ENCODE peak calls at places on chromosomes 5 and 9, in five cellular contexts. J is kidney epithelial cell, Z is H1, U is transverse colon, A is heart left ventricle. E is an unnamed sample. For H3K36me3, the result is how much of the 10 kb centered on the place peaks cover.

GRCh38 chr5:135709998-135710670 is 124.3 kb upstream of the SLC25A48 start:
- DNase-seq in J (no peak), Z (no peak), U (no peak), A (no peak), E (no peak)

GRCh38 chr5:1723957-1724821 is 75.4 kb downstream of the MRPL36 start:
- DNase-seq in J (no peak), Z (peak), U (no peak), A (no peak), E (no peak)

GRCh38 chr5:148343049-148343413 is 7.7 kb downstream of the SPINK9 start:
- DNase-seq in J (no peak), Z (no peak), U (peak), A (no peak), E (peak)

GRCh38 chr9:76846307-76846706 is 59.6 kb downstream of the PRUNE2 start:
- DNase-seq in J (no peak), Z (no peak), U (no peak), A (no peak), E (no peak)

GRCh38 chr5:124665035-124665434 is 81.4 kb downstream of the ZNF608 start:
- DNase-seq in J (no peak), Z (no peak), U (no peak), A (no peak), E (no peak)

GRCh38 chr5:1660037-1660400 is 136.3 kb upstream of the LPCAT1 start:
- DNase-seq in J (no peak), Z (no peak), U (no peak), A (no peak), E (no peak)

GRCh38 chr5:144318011-144318410 is 147.3 kb downstream of the KCTD16 start:
- DNase-seq in J (no peak), Z (no peak), U (no peak), A (no peak), E (no peak)

GRCh38 chr9:105912868-105913516 is 218.7 kb downstream of the TMEM38B start:
- DNase-seq in J (no peak), Z (no peak), U (no peak), A (no peak), E (no peak)

GRCh38 chr5:93070938-93071337 is 510.1 kb downstream of the NR2F1-AS1 start:
- DNase-seq in J (no peak), Z (no peak), U (no peak), A (no peak), E (no peak)

GRCh38 chr5:27906911-27907590 is 868.7 kb upstream of the CDH9 start:
- DNase-seq in J (no peak), Z (no peak), U (no peak), A (no peak), E (no peak)

GRCh38 chr9:20848490-20848889 is 164.4 kb downstream of the FOCAD start:
- DNase-seq in J (no peak), Z (no peak), U (no peak), A (no peak), E (no peak)

GRCh38 chr9:24961787-24962186 is 416.1 kb upstream of the IZUMO3 start:
- DNase-seq in J (no peak), Z (no peak), U (no peak), A (no peak), E (no peak)

GRCh38 chr5:148855249-148856008 is 29.0 kb downstream of the ADRB2 start:
- DNase-seq in J (no peak), Z (no peak), U (no peak), A (no peak), E (peak)

GRCh38 chr9:121133104-121133816 is 58.5 kb downstream of the CNTRL start:
- DNase-seq in J (no peak), Z (peak), U (peak), A (no peak), E (no peak)

GRCh38 chr5:151772868-151773561 is 1.3 kb downstream of the G3BP1 start:
- DNase-seq in J (no peak), Z (no peak), U (no peak), A (no peak), E (no peak)

GRCh38 chr9:135196474-135196873 is 109.0 kb downstream of the OLFM1 start:
- DNase-seq in J (no peak), Z (no peak), U (no peak), A (no peak), E (no peak)
- H3K36me3 ChIP-seq in J (under half), Z (under half), U (under half), A (under half), E (under half)

DNA sequence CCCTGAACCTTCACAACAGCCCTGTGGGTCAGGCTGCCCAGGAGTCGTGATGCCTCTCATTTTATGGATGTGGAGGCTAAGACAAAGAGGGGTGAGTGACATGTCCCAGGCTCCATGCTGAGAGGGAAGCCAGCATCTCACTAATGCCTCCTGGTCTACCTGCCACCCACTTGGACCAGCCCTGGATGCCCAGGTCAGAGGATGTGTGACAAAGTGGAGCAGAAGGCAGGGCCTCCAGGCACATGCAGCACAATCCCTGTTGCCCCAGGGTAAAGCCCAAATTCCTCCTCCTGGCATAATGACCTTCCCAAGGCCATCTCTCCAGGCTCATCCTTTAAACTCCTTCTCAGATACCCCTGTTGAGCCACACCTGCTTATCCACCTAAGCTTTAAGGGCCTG is 51.4 kb upstream of the XPA start:
- DNase-seq in J (no peak), Z (no peak), U (no peak), A (no peak), E (no peak)
- H3K36me3 ChIP-seq in J (under half), Z (under half), U (under half), A (under half), E (under half)

GRCh38 chr9:34087370-34087769 is 38.7 kb upstream of the UBAP2 start:
- DNase-seq in J (no peak), Z (no peak), U (no peak), A (no peak), E (no peak)

GRCh38 chr9:34085581-34086500 is 37.2 kb upstream of the UBAP2 start:
- DNase-seq in J (no peak), Z (no peak), U (no peak), A (peak), E (peak)

GRCh38 chr9:34084562-34084961 is 35.9 kb upstream of the UBAP2 start:
- DNase-seq in J (no peak), Z (no peak), U (peak), A (peak), E (no peak)

GRCh38 chr9:34089311-34089710 is 37.2 kb downstream of the DCAF12 start:
- DNase-seq in J (no peak), Z (no peak), U (no peak), A (no peak), E (no peak)

DNA sequence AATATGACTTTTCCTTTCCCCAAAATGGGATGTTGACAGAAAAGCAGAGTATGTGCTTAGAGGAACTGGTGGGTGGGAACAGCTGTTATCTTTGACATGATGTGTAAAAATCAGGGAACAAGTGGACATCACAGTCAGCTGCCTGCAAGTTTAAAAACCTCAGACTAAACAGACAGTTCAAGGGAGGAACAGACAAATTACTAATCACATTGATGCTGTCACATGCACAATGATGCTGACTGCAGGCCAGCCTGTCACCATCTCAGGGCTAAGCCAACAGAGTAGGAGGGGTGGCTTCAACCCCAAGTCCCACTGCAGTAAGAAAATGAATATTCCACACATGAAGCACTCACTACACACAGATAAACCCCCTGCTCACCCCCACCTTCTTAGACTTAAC is 38.2 kb upstream of the UBAP2 start:
- DNase-seq in J (no peak), Z (no peak), U (no peak), A (no peak), E (no peak)
- H3K36me3 ChIP-seq in J (under half), Z (under half), U (under half), A (under half), E (under half)

DNA sequence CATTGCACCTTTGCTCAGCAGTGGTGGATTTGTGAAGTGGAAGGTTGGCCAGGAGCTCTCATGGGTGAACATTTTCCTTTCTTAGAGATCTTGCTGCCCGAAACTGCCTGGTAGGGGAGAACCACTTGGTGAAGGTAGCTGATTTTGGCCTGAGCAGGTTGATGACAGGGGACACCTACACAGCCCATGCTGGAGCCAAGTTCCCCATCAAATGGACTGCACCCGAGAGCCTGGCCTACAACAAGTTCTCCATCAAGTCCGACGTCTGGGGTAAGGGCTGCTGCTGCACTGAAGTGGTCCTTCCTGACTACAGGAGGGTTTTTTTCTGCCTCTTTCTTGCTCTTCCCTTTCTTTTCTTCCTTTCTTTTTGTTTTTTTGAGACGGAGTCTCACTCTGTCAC is 21.8 kb downstream of the QRFP start:
- DNase-seq in J (no peak), Z (no peak), U (no peak), A (no peak), E (no peak)
- H3K36me3 ChIP-seq in J (under half), Z (half or more), U (under half), A (under half), E (half or more)

DNA sequence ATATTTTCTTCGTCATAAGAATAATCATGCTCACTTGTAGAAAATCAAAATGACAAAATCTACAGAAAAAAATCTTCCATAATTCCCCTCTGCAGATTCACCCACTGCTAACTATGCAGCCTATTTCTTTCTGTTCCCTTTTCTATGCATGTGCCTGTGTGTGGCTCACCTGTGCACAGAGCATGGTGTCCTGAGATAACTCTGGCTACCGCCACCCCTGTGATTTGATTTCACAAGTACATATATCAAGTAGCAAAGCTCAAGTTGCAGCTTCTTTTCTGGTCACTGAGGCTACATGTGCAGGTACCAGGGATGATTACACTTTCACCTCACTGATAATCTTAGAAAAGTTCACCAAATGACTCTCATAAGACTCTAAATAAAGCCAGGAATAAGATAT is 18.4 kb upstream of the ISCA1 start:
- DNase-seq in J (no peak), Z (no peak), U (no peak), A (no peak), E (no peak)
- H3K36me3 ChIP-seq in J (under half), Z (half or more), U (under half), A (under half), E (under half)

GRCh38 chr5:150660108-150660831 is 781 bp upstream of the MYOZ3 start:
- DNase-seq in J (no peak), Z (no peak), U (no peak), A (no peak), E (no peak)

GRCh38 chr5:150656191-150657132 is 4.6 kb upstream of the MYOZ3 start:
- DNase-seq in J (no peak), Z (peak), U (peak), A (peak), E (peak)

GRCh38 chr5:150658699-150659265 is 2.3 kb upstream of the MYOZ3 start:
- DNase-seq in J (no peak), Z (no peak), U (no peak), A (no peak), E (no peak)

GRCh38 chr5:150659360-150660107 is 1.5 kb upstream of the MYOZ3 start:
- DNase-seq in J (no peak), Z (no peak), U (no peak), A (no peak), E (no peak)

GRCh38 chr5:150658121-150658520 is 2.9 kb upstream of the MYOZ3 start:
- DNase-seq in J (no peak), Z (no peak), U (peak), A (no peak), E (no peak)
- H3K36me3 ChIP-seq in J (under half), Z (under half), U (under half), A (under half), E (under half)

GRCh38 chr9:37769306-37769705 is 15.6 kb downstream of the EXOSC3 start:
- DNase-seq in J (no peak), Z (no peak), U (no peak), A (no peak), E (no peak)

GRCh38 chr9:37775216-37775919 is 9.5 kb downstream of the EXOSC3 start:
- DNase-seq in J (no peak), Z (no peak), U (no peak), A (no peak), E (no peak)

DNA sequence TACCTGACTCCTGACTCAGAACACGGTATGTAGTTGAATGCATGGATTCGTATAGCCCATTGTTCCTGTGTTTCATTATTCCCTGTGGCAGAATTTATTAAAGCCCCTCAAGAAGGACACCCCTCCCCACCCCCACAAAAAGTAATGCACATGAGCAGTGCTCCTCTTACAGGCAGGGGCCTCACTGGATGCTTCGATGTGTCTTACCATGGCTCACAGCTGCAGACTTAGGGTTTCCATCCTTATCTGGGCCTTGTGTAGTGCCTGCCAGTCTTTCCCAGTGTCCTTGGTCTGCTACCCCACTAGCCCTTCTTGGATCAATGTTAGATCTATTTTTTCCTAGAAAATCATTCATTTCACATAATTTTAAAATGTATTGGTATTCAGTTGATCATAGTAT is 14.9 kb downstream of the EXOSC3 start:
- DNase-seq in J (no peak), Z (no peak), U (no peak), A (no peak), E (no peak)
- H3K36me3 ChIP-seq in J (under half), Z (under half), U (under half), A (under half), E (under half)

DNA sequence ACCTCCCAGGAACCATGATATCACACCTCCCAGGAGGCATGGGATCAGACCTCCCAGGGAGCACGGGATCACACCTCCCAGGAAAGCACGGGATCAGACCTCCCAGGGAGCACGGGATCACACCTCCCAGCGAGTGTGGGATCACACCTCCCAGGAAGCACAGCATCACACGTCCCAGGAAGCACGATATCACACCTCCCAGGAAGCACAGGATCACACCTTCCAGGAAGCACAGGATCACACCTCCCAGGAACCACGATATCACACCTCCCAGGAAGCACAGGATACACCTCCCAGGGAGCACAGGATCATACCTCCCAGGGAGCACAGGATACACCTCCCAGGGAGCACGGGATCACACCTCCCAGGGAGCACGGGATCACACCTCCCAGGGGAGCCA is 30.0 kb upstream of the FCN2 start:
- DNase-seq in J (no peak), Z (no peak), U (no peak), A (no peak), E (no peak)
- H3K36me3 ChIP-seq in J (under half), Z (under half), U (under half), A (under half), E (under half)

E was measured in MG63.